ENCODE peak calls at places on chromosomes 11 and 22, in five cellular contexts. V, G, C, P and F are unnamed samples.

GRCh38 chr22:46064966-46065666 is 85.2 kb upstream of the PPARA start:
- DNase-seq in V (no peak), G (no peak), C (peak), P (no peak), F (no peak)

GRCh38 chr11:34916810-34917780 is 677 bp downstream of the PDHX start:
- DNase-seq in V (no peak), G (no peak), C (peak), P (no peak), F (peak)

GRCh38 chr11:65102142-65103095 is 6.4 kb downstream of the VPS51 start:
- DNase-seq in V (no peak), G (no peak), C (no peak), P (no peak), F (peak)

GRCh38 chr22:46057762-46058420 is 80.9 kb upstream of the WNT7B start:
- DNase-seq in V (no peak), G (no peak), C (peak), P (peak), F (no peak)

GRCh38 chr11:16960250-16960649 is 54.0 kb downstream of the PLEKHA7 start:
- DNase-seq in V (no peak), G (no peak), C (no peak), P (no peak), F (no peak)

GRCh38 chr11:64864473-64865285 is 13.7 kb downstream of the EHD1 start:
- DNase-seq in V (no peak), G (peak), C (peak), P (peak), F (no peak)

GRCh38 chr11:111960916-111961315 is 23.8 kb downstream of the DIXDC1 start:
- DNase-seq in V (no peak), G (peak), C (peak), P (no peak), F (peak)

GRCh38 chr11:86041975-86042378 is 26.9 kb downstream of the PICALM start:
- DNase-seq in V (peak), G (peak), C (peak), P (peak), F (peak)

GRCh38 chr11:111301004-111301839 is 2.9 kb downstream of the POU2AF3 start:
- DNase-seq in V (no peak), G (no peak), C (no peak), P (no peak), F (no peak)

GRCh38 chr11:61480936-61481335 is 27.6 kb upstream of the LRRC10B start:
- DNase-seq in V (no peak), G (peak), C (peak), P (peak), F (no peak)

GRCh38 chr11:299081-299891 is at the start of gene IFITM5:
- DNase-seq in V (no peak), G (no peak), C (no peak), P (no peak), F (no peak)

GRCh38 chr22:32142600-32142999 is 16.5 kb downstream of the C22orf42 start:
- DNase-seq in V (no peak), G (no peak), C (no peak), P (no peak), F (no peak)

GRCh38 chr11:93933230-93933629 is 82.8 kb upstream of the VSTM5 start:
- DNase-seq in V (no peak), G (no peak), C (no peak), P (no peak), F (no peak)

GRCh38 chr11:132994038-132994502 is 538.2 kb downstream of the OPCML start:
- DNase-seq in V (no peak), G (no peak), C (no peak), P (no peak), F (no peak)

GRCh38 chr11:73152086-73152853 is 10.2 kb upstream of the FCHSD2 start:
- DNase-seq in V (no peak), G (no peak), C (no peak), P (no peak), F (no peak)

GRCh38 chr22:23772315-23773246 is at the start of gene MMP11:
- DNase-seq in V (no peak), G (peak), C (no peak), P (peak), F (no peak)

GRCh38 chr11:72777755-72778278 is 16.0 kb downstream of the STARD10 start:
- DNase-seq in V (no peak), G (peak), C (no peak), P (no peak), F (no peak)

GRCh38 chr11:128511712-128512111 is 75.6 kb downstream of the ETS1 start:
- DNase-seq in V (no peak), G (no peak), C (no peak), P (no peak), F (no peak)

DNA sequence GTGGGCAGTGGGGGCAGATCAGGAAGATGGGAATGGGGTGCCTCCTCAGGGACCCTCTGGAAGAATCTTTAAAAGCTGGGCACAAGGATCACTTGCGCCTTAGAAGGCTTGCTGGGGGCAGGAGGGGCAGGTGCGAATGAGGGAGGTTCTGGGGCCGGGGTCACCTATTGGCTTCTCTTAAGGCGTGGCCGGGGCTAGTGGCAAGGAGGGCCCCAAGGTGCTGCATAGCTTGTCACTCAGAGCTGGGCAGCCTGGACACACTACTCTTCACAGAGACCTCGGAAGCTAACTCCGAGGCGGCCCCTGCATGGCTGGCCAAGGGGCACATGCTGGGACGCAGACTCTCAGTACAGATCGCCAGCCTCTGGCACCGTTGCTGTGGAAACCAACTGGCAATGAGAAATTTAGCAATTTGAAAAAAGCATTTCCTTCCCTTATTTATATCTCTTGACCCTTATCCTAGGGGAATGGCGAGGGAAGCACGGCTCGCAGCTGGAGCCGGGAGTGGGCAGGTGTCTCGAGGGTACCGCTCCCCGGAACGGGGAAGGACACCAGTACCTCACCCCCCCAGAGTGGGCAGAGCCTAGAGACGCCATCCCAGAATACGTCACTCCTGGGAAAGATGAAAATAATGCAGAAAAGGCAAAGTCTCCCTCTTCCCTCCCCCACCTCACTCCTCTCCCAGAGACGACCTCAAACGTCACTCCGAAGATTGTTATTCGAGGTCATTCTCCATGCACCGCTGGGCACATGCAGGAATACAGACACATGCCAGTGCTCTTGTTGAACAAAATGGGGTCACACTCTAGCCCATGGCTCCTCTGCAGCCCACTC is 188.1 kb downstream of the CTTN start:
- DNase-seq in V (no peak), G (no peak), C (no peak), P (no peak), F (no peak)
- TF ChIP-seq CTCF in V (no peak), G (no peak), C (no peak), P (no peak), F (no peak)

GRCh38 chr22:20430641-20431519 is 6.7 kb downstream of the SCARF2 start:
- DNase-seq in V (no peak), G (peak), C (peak), P (no peak), F (peak)
- H3K4me3 ChIP-seq in V (no peak), G (peak), C (peak), P (peak), F (peak)

GRCh38 chr11:124071622-124071948 is 30.5 kb upstream of the OR10G7 start:
- DNase-seq in V (no peak), G (no peak), C (no peak), P (no peak), F (no peak)
- TF ChIP-seq CTCF in V (no peak), G (no peak), C (no peak), P (no peak), F (no peak)

GRCh38 chr22:50011447-50012200 is 941 bp downstream of the IL17REL start:
- DNase-seq in V (no peak), G (no peak), C (no peak), P (no peak), F (no peak)
- H3K4me3 ChIP-seq in V (no peak), G (no peak), C (no peak), P (no peak), F (no peak)